ENCODE peak calls at places on chromosomes 12 and 14, in nine cellular contexts. H is GM12891; C is OCI-M1; F is endothelial cell; N is T follicular helper cell; D is T-cell; T is HFF-Myc; S is activated CD4-positive, alpha-beta T cell treated with anti-CD3 and anti-CD28 coated beads, Interleukin-2, amount 50 U/mL, for 1 hour; Z is KBM-7. Q is an unnamed sample.

GRCh38 chr12:1115471-1116242 is 124.6 kb downstream of the ERC1 start:
- DNase-seq in H (no peak), C (no peak), Z (no peak), N (no peak), T (no peak), S (no peak), F (no peak), D (no peak), Q (no peak)

GRCh38 chr12:9043766-9044165 is 54.4 kb downstream of the KLRG1 start:
- DNase-seq in F (no peak), C (no peak), D (no peak), T (no peak), N (no peak), S (no peak), Z (no peak), H (no peak), Q (no peak)

GRCh38 chr14:92366237-92366636 is 43.3 kb downstream of the SLC24A4 start:
- DNase-seq in Z (no peak), F (no peak), D (no peak), T (no peak), H (no peak), S (no peak), N (no peak), C (no peak), Q (no peak)

GRCh38 chr14:94970937-94971730 is 186.2 kb downstream of the DICER1 start:
- DNase-seq in N (no peak), C (no peak), T (no peak), S (no peak), D (no peak), H (no peak), F (no peak), Z (no peak), Q (no peak)

GRCh38 chr14:95452890-95453712 is 63.3 kb downstream of the SYNE3 start:
- DNase-seq in Z (no peak), C (no peak), F (no peak), D (no peak), H (no peak), N (no peak), S (no peak), T (no peak), Q (no peak)

GRCh38 chr12:538731-539539 is 79.2 kb downstream of the B4GALNT3 start:
- DNase-seq in H (no peak), T (no peak), N (peak; percentile 41), F (no peak), D (peak; percentile 75), S (peak; percentile 39), Z (peak; percentile 85), C (peak; percentile 71), Q (peak; percentile 92)

GRCh38 chr14:83291716-83292115 is 1758.1 kb upstream of the SEL1L start:
- DNase-seq in C (peak; percentile 2), T (no peak), N (no peak), S (no peak), Z (no peak), D (no peak), H (no peak), F (no peak), Q (no peak)

GRCh38 chr12:107967170-107967569 is 161.9 kb upstream of the WSCD2 start:
- DNase-seq in D (no peak), H (no peak), F (no peak), N (no peak), T (peak; percentile 1), C (peak; percentile 24), Z (no peak), S (no peak), Q (no peak)

GRCh38 chr12:45547822-45548221 is 181.7 kb upstream of the ARID2 start:
- DNase-seq in D (no peak), H (no peak), T (no peak), F (no peak), N (no peak), Z (no peak), S (no peak), C (peak; percentile 25), Q (no peak)

GRCh38 chr12:52139579-52140062 is 52.2 kb downstream of the KRT80 start:
- DNase-seq in H (no peak), T (no peak), Z (peak; percentile 24), C (peak; percentile 21), S (peak; percentile 46), N (no peak), D (no peak), F (peak; percentile 53), Q (no peak)

GRCh38 chr12:22938323-22938722 is 313.4 kb downstream of the ETNK1 start:
- DNase-seq in F (no peak), T (no peak), D (no peak), H (no peak), Z (no peak), N (no peak), C (no peak), S (no peak), Q (no peak)

GRCh38 chr14:101878222-101879211 is 85.9 kb upstream of the DYNC1H1 start:
- DNase-seq in C (no peak), T (no peak), S (no peak), Z (no peak), D (no peak), H (no peak), N (no peak), F (no peak), Q (no peak)

GRCh38 chr14:64115401-64115800 is 178.8 kb downstream of the ESR2 start:
- DNase-seq in N (no peak), S (no peak), C (no peak), H (no peak), Z (no peak), D (no peak), F (no peak), T (no peak), Q (no peak)

GRCh38 chr14:88252536-88252935 is 70.5 kb downstream of the KCNK10 start:
- DNase-seq in C (no peak), F (no peak), S (no peak), N (no peak), H (no peak), Z (no peak), D (no peak), T (no peak), Q (no peak)

Q was measured in naive thymus-derived CD4-positive, alpha-beta T cell.